ENCODE peak calls at places on chromosomes 7 and 10, in six cellular contexts. One of them, this sample, is unnamed.

GRCh38 chr10:15444105-15445021 is 73.3 kb upstream of the FAM171A1 start:
- DNase-seq in chondrocyte: no peak
- DNase-seq in lower leg skin: no peak
- DNase-seq in mammary epithelial cell: no peak
- DNase-seq in transverse colon: no peak
- DNase-seq in RWPE1: no peak
- DNase-seq in this sample: no peak

GRCh38 chr7:11540271-11540761 is 291.7 kb downstream of the THSD7A start:
- DNase-seq in mammary epithelial cell: peak
- DNase-seq in RWPE1: no peak
- DNase-seq in chondrocyte: no peak
- DNase-seq in lower leg skin: peak
- DNase-seq in transverse colon: no peak
- DNase-seq in this sample: peak

GRCh38 chr7:133583545-133584171 is 330.8 kb downstream of the EXOC4 start:
- DNase-seq in lower leg skin: no peak
- DNase-seq in mammary epithelial cell: no peak
- DNase-seq in transverse colon: no peak
- DNase-seq in RWPE1: no peak
- DNase-seq in chondrocyte: no peak
- DNase-seq in this sample: no peak

GRCh38 chr7:151859111-151859947 is 17.6 kb downstream of the PRKAG2 start:
- DNase-seq in RWPE1: no peak
- DNase-seq in chondrocyte: peak
- DNase-seq in transverse colon: no peak
- DNase-seq in lower leg skin: no peak
- DNase-seq in mammary epithelial cell: no peak
- DNase-seq in this sample: no peak

GRCh38 chr7:112064627-112065385 is 141.4 kb downstream of the DOCK4 start:
- DNase-seq in mammary epithelial cell: peak
- DNase-seq in transverse colon: no peak
- DNase-seq in RWPE1: no peak
- DNase-seq in chondrocyte: no peak
- DNase-seq in lower leg skin: no peak
- DNase-seq in this sample: no peak

GRCh38 chr10:22652988-22653431 is 61.4 kb downstream of the PIP4K2A start:
- DNase-seq in lower leg skin: no peak
- DNase-seq in RWPE1: no peak
- DNase-seq in mammary epithelial cell: no peak
- DNase-seq in chondrocyte: no peak
- DNase-seq in transverse colon: no peak
- DNase-seq in this sample: no peak

GRCh38 chr7:154171422-154171821 is 119.2 kb downstream of the DPP6 start:
- DNase-seq in chondrocyte: no peak
- DNase-seq in transverse colon: no peak
- DNase-seq in mammary epithelial cell: no peak
- DNase-seq in lower leg skin: no peak
- DNase-seq in RWPE1: no peak
- DNase-seq in this sample: no peak

GRCh38 chr10:26000971-26001370 is 66.9 kb downstream of the MYO3A start:
- DNase-seq in chondrocyte: no peak
- DNase-seq in RWPE1: no peak
- DNase-seq in mammary epithelial cell: no peak
- DNase-seq in transverse colon: no peak
- DNase-seq in lower leg skin: no peak
- DNase-seq in this sample: no peak

GRCh38 chr10:7035111-7035761 is 375.6 kb downstream of the SFMBT2 start:
- DNase-seq in RWPE1: no peak
- DNase-seq in lower leg skin: no peak
- DNase-seq in chondrocyte: no peak
- DNase-seq in transverse colon: no peak
- DNase-seq in mammary epithelial cell: no peak
- DNase-seq in this sample: no peak

GRCh38 chr10:50624866-50625491 is 1.2 kb upstream of the SGMS1 start:
- DNase-seq in mammary epithelial cell: peak
- DNase-seq in lower leg skin: peak
- DNase-seq in transverse colon: peak
- DNase-seq in RWPE1: peak
- DNase-seq in chondrocyte: peak
- DNase-seq in this sample: peak

GRCh38 chr10:53111529-53111928 is 338.9 kb upstream of the MBL2 start:
- DNase-seq in chondrocyte: no peak
- DNase-seq in RWPE1: no peak
- DNase-seq in transverse colon: no peak
- DNase-seq in mammary epithelial cell: no peak
- DNase-seq in lower leg skin: no peak
- DNase-seq in this sample: no peak

GRCh38 chr7:77935652-77936348 is 137.2 kb downstream of the PHTF2 start:
- DNase-seq in chondrocyte: no peak
- DNase-seq in lower leg skin: no peak
- DNase-seq in mammary epithelial cell: no peak
- DNase-seq in RWPE1: peak
- DNase-seq in transverse colon: no peak
- DNase-seq in this sample: no peak
- TF ChIP-seq CTCF in chondrocyte: peak
- TF ChIP-seq CTCF in lower leg skin: no peak
- TF ChIP-seq CTCF in mammary epithelial cell: peak
- TF ChIP-seq CTCF in RWPE1: peak
- TF ChIP-seq CTCF in transverse colon: peak
- TF ChIP-seq CTCF in this sample: peak

GRCh38 chr10:63977329-63977923 is 456.2 kb downstream of the REEP3 start:
- DNase-seq in transverse colon: peak
- DNase-seq in RWPE1: peak
- DNase-seq in lower leg skin: no peak
- DNase-seq in mammary epithelial cell: peak
- DNase-seq in chondrocyte: no peak
- DNase-seq in this sample: peak

GRCh38 chr10:63976538-63976937 is 455.3 kb downstream of the REEP3 start:
- DNase-seq in RWPE1: peak
- DNase-seq in chondrocyte: no peak
- DNase-seq in transverse colon: peak
- DNase-seq in mammary epithelial cell: peak
- DNase-seq in lower leg skin: no peak
- DNase-seq in this sample: peak

GRCh38 chr10:63972949-63973827 is 452.0 kb downstream of the REEP3 start:
- DNase-seq in mammary epithelial cell: no peak
- DNase-seq in transverse colon: no peak
- DNase-seq in lower leg skin: no peak
- DNase-seq in chondrocyte: peak
- DNase-seq in RWPE1: no peak
- DNase-seq in this sample: no peak
- TF ChIP-seq CTCF in mammary epithelial cell: no peak
- TF ChIP-seq CTCF in transverse colon: no peak
- TF ChIP-seq CTCF in lower leg skin: no peak
- TF ChIP-seq CTCF in chondrocyte: no peak
- TF ChIP-seq CTCF in RWPE1: no peak
- TF ChIP-seq CTCF in this sample: no peak

GRCh38 chr7:24005517-24005916 is 278.5 kb upstream of the NPY start:
- DNase-seq in RWPE1: no peak
- DNase-seq in transverse colon: no peak
- DNase-seq in chondrocyte: no peak
- DNase-seq in lower leg skin: no peak
- DNase-seq in mammary epithelial cell: no peak
- DNase-seq in this sample: no peak
- TF ChIP-seq CTCF in RWPE1: no peak
- TF ChIP-seq CTCF in transverse colon: no peak
- TF ChIP-seq CTCF in chondrocyte: no peak
- TF ChIP-seq CTCF in lower leg skin: no peak
- TF ChIP-seq CTCF in mammary epithelial cell: no peak
- TF ChIP-seq CTCF in this sample: peak

DNA sequence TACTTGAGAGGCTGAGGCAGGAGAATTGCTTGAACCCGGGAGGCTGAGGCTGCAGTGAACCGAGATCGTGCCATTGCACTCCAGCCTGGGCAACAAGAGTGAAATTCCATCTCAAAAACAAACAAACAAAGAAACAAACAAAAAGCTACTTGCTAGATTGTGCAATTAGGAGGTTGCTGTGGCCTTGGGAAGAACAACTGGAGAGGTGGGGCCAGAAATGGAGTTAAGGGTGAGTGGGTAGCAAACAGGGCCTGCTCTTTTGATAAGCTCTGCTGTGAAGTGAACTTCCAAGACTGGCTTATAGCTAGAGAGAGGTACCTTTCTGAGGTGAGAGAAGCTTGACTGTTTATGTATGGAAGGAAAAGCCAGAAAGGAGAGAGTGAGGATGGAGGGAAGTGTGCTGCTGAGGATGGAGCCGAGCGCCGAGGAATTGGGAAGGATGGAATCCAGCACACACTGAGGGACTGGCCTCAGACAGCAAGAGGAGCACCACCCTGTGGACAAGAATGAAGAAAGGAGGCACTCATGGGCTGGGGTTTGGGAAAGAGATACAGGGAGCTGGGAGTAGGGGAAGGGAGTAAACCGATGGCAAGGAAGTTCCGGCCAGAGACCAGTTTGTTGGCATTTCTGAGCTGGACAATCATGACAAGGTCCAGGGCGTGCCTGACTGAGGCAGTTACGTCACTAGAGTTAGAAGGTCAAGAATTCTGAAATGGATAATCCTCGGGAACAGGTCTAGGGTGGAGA is 7.0 kb upstream of the RPEL1 start:
- DNase-seq in lower leg skin: no peak
- DNase-seq in transverse colon: peak
- DNase-seq in chondrocyte: no peak
- DNase-seq in RWPE1: peak
- DNase-seq in mammary epithelial cell: peak
- DNase-seq in this sample: peak
- TF ChIP-seq CTCF in lower leg skin: no peak
- TF ChIP-seq CTCF in transverse colon: no peak
- TF ChIP-seq CTCF in chondrocyte: peak
- TF ChIP-seq CTCF in RWPE1: no peak
- TF ChIP-seq CTCF in mammary epithelial cell: no peak
- TF ChIP-seq CTCF in this sample: peak

DNA sequence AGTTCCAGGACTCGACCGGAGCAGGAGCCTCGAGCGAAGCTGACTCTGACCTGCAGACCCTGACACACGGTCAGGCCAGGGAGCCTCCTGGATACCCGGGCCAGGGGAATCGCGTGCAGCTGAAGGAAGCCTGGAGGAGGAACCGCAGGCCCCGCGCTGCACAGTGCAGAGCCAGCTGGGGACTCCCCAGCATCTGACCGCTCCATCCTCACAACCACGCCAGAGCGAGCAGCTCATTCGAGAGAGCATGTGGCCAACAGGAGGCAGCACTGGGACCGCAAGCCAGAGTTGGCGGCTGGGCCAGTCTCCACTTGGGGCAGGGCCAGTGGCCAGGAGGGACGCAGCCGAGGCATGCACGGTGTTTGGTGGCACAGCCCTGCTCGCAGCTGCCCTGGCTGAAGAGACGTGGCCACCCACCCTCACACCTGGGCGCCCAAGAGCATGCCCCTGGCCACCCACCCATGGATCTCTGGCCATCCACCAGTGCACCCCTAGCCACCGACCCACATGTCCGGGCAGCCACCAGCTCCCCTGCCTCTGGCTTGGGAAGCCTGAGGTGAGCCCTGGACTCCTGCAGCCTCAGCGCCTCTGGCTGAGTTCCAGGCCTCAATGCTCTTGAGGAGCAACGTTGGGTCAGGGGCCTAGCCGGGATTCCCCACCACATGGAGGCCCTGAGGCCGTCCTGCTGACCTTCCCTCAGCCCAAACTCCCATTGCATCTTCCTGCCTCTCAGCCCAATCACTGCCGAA is 213.9 kb downstream of the ELFN1 start:
- DNase-seq in mammary epithelial cell: no peak
- DNase-seq in transverse colon: no peak
- DNase-seq in RWPE1: no peak
- DNase-seq in chondrocyte: peak
- DNase-seq in lower leg skin: no peak
- DNase-seq in this sample: no peak
- TF ChIP-seq CTCF in mammary epithelial cell: no peak
- TF ChIP-seq CTCF in transverse colon: no peak
- TF ChIP-seq CTCF in RWPE1: no peak
- TF ChIP-seq CTCF in chondrocyte: peak
- TF ChIP-seq CTCF in lower leg skin: no peak
- TF ChIP-seq CTCF in this sample: no peak

GRCh38 chr7:94657771-94658693 is 2.1 kb upstream of the SGCE start:
- DNase-seq in lower leg skin: peak
- DNase-seq in RWPE1: peak
- DNase-seq in chondrocyte: peak
- DNase-seq in transverse colon: peak
- DNase-seq in mammary epithelial cell: peak
- DNase-seq in this sample: peak
- TF ChIP-seq CTCF in lower leg skin: no peak
- TF ChIP-seq CTCF in RWPE1: no peak
- TF ChIP-seq CTCF in chondrocyte: no peak
- TF ChIP-seq CTCF in transverse colon: no peak
- TF ChIP-seq CTCF in mammary epithelial cell: no peak
- TF ChIP-seq CTCF in this sample: no peak

GRCh38 chr10:74107391-74107790 is 43.2 kb downstream of the AP3M1 start:
- DNase-seq in mammary epithelial cell: no peak
- DNase-seq in RWPE1: no peak
- DNase-seq in chondrocyte: no peak
- DNase-seq in lower leg skin: no peak
- DNase-seq in transverse colon: no peak
- DNase-seq in this sample: no peak
- TF ChIP-seq CTCF in mammary epithelial cell: no peak
- TF ChIP-seq CTCF in RWPE1: no peak
- TF ChIP-seq CTCF in chondrocyte: no peak
- TF ChIP-seq CTCF in lower leg skin: no peak
- TF ChIP-seq CTCF in transverse colon: no peak
- TF ChIP-seq CTCF in this sample: no peak

This sample was measured in HCT116.